ENCODE peak calls at places on chromosomes 6 and 20, in nine cellular contexts. K is endodermal cell, I is tibial nerve, V is ovary, Z is body of pancreas, O is suprapubic skin, G is adrenal gland, W is sigmoid colon, H is fibroblast of lung. P is an unnamed sample.

GRCh38 chr6:89212472-89212871 is 4.7 kb downstream of the GABRR1 start:
- DNase-seq in W (no peak), V (no peak), K (no peak), Z (no peak), G (no peak), I (no peak), O (no peak), H (no peak), P (no peak)

GRCh38 chr20:57432874-57433491 is 41.8 kb downstream of the RBM38 start:
- DNase-seq in H (peak; percentile 12), V (peak; percentile 44), G (no peak), I (no peak), K (no peak), W (peak; percentile 85), O (no peak), Z (no peak), P (no peak)

GRCh38 chr6:141659582-141659981 is 473.1 kb upstream of the GJE1 start:
- DNase-seq in V (no peak), W (no peak), H (no peak), G (no peak), K (no peak), O (no peak), Z (no peak), I (no peak), P (no peak)

GRCh38 chr20:24406761-24407550 is 62.5 kb upstream of the SYNDIG1 start:
- DNase-seq in V (no peak), Z (no peak), W (no peak), G (no peak), O (no peak), K (no peak), H (peak; percentile 7), I (no peak), P (no peak)

GRCh38 chr6:44649365-44650025 is 262.0 kb downstream of the CDC5L start:
- DNase-seq in V (no peak), G (no peak), K (no peak), Z (no peak), H (peak; percentile 84), I (no peak), W (no peak), O (no peak), P (no peak)

GRCh38 chr6:43977404-43978111 is 149.7 kb downstream of the MRPL14 start:
- DNase-seq in W (no peak), K (no peak), O (peak; percentile 43), Z (no peak), G (no peak), V (no peak), I (no peak), H (no peak), P (no peak)

GRCh38 chr6:131924881-131925474 is 26.2 kb downstream of the CCN2 start:
- DNase-seq in Z (no peak), K (no peak), W (no peak), G (no peak), O (no peak), V (no peak), H (peak; percentile 45), I (no peak), P (no peak)

GRCh38 chr20:44544178-44544719 is 22.4 kb upstream of the SERINC3 start:
- DNase-seq in I (no peak), G (no peak), H (no peak), O (no peak), W (no peak), V (no peak), K (no peak), Z (no peak), P (no peak)

GRCh38 chr6:33320315-33321181 is 3.0 kb upstream of the ZBTB22 start:
- DNase-seq in I (peak; percentile 51), W (peak; percentile 82), G (peak; percentile 87), V (peak; percentile 50), K (no peak), O (no peak), H (peak; percentile 93), Z (peak; percentile 74), P (peak; percentile 70)

GRCh38 chr6:137218917-137219663 is at the start of gene IFNGR1:
- DNase-seq in G (peak; percentile 98), W (peak; percentile 98), I (peak; percentile 95), H (peak; percentile 90), O (peak; percentile 98), K (peak; percentile 98), Z (peak; percentile 97), V (peak; percentile 99), P (no peak)

GRCh38 chr20:51385941-51386530 is 156.5 kb downstream of the NFATC2 start:
- DNase-seq in Z (peak; percentile 33), W (peak; percentile 53), V (no peak), G (no peak), K (peak; percentile 84), H (peak; percentile 32), O (no peak), I (no peak), P (no peak)

GRCh38 chr6:90887764-90888163 is 300.9 kb upstream of the MAP3K7 start:
- DNase-seq in W (no peak), H (no peak), V (no peak), Z (no peak), O (no peak), I (no peak), K (no peak), G (no peak), P (no peak)

GRCh38 chr20:6384956-6385355 is 262.1 kb upstream of the FERMT1 start:
- DNase-seq in W (no peak), H (no peak), O (no peak), I (no peak), Z (no peak), K (no peak), V (no peak), G (no peak), P (no peak)

GRCh38 chr20:6384368-6384767 is 261.5 kb upstream of the FERMT1 start:
- DNase-seq in V (no peak), I (no peak), W (no peak), O (no peak), H (no peak), K (no peak), Z (no peak), G (no peak), P (no peak)

DNA sequence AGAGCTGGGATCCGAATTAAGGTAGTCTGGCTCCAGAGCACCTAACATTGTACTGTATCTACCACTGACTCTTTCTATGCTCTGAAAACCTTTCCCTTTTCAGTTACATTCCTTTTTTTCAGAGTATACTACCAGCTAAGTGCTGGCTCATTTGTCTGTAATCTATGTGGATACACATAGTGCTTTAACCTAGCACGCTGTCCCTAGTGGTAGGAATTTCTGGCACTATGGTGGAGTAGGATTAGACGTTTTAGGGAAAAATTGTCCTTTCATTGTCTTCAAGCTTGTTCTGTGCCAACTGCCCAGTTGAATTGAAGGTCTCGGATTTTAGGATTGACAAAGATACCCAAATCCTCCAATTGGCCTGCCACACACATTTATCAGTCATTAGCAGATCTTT is 259.1 kb upstream of the FERMT1 start:
- DNase-seq in G (no peak), W (no peak), H (peak; percentile 5), I (no peak), K (peak; percentile 69), O (no peak), Z (no peak), V (no peak), P (no peak)
- TF ChIP-seq CTCF in G (peak; percentile 44), W (no peak), H (no peak), I (no peak), K (peak; percentile 90), O (no peak), Z (peak; percentile 28), V (no peak), P (no peak)

GRCh38 chr6:112036088-112036637 is 17.7 kb upstream of the CCN6 start:
- DNase-seq in Z (no peak), O (no peak), G (no peak), K (no peak), I (no peak), H (no peak), W (no peak), V (no peak), P (no peak)

GRCh38 chr6:112038756-112039430 is 15.0 kb upstream of the CCN6 start:
- DNase-seq in G (no peak), W (no peak), O (no peak), H (peak; percentile 65), K (no peak), V (no peak), I (no peak), Z (no peak), P (no peak)

GRCh38 chr6:112039431-112039770 is 14.5 kb upstream of the CCN6 start:
- DNase-seq in G (no peak), I (no peak), W (no peak), V (no peak), O (no peak), H (no peak), Z (no peak), K (no peak), P (no peak)

GRCh38 chr6:112038268-112038667 is 15.6 kb upstream of the CCN6 start:
- DNase-seq in O (no peak), V (no peak), W (peak; percentile 77), K (no peak), H (peak; percentile 25), G (no peak), Z (no peak), I (no peak), P (no peak)

DNA sequence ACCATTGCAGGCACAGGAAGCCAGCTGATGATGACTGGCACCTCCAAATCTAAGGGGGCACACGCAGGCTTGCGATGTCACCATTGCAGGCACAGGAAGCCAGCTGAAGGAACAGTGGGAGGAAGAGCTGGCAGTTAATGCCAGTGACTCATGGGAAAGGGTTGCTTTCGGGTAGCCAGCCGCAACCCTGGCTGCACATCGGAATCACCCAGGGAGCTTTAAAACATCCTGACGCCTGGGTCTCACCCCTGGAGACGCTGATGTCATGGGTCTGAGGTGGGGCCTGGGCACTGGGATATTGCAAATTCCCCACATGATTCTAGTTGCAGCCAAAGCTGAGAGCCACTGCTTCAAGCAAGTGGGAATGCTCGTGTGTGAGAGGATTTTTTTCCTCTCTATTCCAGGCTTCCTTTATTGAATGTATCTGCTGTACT is 16.1 kb upstream of the CCN6 start:
- DNase-seq in I (peak; percentile 80), O (peak; percentile 88), V (no peak), Z (peak; percentile 23), W (peak; percentile 93), G (peak; percentile 24), H (peak; percentile 98), K (no peak), P (peak; percentile 93)
- H3K4me3 ChIP-seq in I (no peak overlapping the region), O (no peak overlapping the region), V (no peak overlapping the region), Z (no peak overlapping the region), W (no peak overlapping the region), G (no peak overlapping the region), H (no peak overlapping the region), K (no peak overlapping the region), P (no peak overlapping the region)

DNA sequence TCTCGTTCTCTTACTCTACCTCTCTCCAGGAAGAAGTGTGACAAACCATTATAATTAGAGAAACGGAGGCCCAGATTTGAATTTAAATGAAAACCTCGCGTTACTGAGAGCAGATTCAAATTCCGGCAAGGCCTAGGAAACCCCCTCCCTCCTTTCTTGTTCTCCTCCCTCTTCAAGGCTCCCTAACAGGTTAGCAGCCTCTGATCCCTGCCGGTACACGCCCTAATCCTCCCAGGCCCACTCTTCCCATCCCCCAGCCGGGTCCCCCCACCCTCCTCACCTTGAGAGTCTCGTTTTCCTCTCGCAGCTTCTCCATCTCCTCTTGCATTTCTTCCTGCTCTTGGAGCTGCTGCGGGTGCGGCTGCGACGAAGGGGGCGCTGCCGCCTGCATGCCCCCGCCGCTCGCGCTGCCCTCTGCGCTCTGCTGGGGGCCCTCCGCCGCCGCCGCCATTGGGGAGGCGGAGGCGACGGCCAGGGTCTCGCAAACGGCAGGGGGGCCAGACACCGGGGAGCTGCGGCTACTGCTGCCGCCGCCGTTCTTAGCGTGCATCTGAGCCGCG is 3.8 kb downstream of the MTCL3 start:
- DNase-seq in O (no peak), Z (peak; percentile 10), W (no peak), G (no peak), H (no peak), V (peak; percentile 30), K (peak; percentile 88), I (no peak), P (no peak)
- TF ChIP-seq CTCF in O (no peak), Z (no peak), W (no peak), G (no peak), H (peak; percentile 20), V (no peak), K (peak; percentile 64), I (no peak), P (peak; percentile 36)

GRCh38 chr6:29975561-29975907 is 33.2 kb downstream of the HLA-A start:
- DNase-seq in O (no peak), H (no peak), K (no peak), W (no peak), G (no peak), Z (peak; percentile 17), V (no peak), I (no peak), P (no peak)
- H3K4me3 ChIP-seq in O (peak overlapping the region; percentile 56), H (peak overlapping the region; percentile 65), K (peak overlapping the region; percentile 54), W (peak overlapping the region; percentile 56), G (peak overlapping the region; percentile 64), Z (peak overlapping the region; percentile 28), V (peak overlapping the region; percentile 43), I (peak overlapping the region; percentile 56), P (no peak overlapping the region)